ENCODE peak calls at places on chromosomes 13 and 19, in five cellular contexts. X is PC-3, O is WTC11, W is midbrain, R is KBM-7. U is an unnamed sample.

GRCh38 chr19:1027953-1028902 is 1.8 kb downstream of the CNN2 start:
- DNase-seq in X (peak; percentile 55), R (peak; percentile 58), O (peak; percentile 82), W (no peak), U (no peak)

GRCh38 chr13:94384217-94384905 is 95.1 kb downstream of the DCT start:
- DNase-seq in W (no peak), X (no peak), O (no peak), R (no peak), U (no peak)

GRCh38 chr13:83024226-83024625 is 858.0 kb downstream of the SLITRK1 start:
- DNase-seq in X (no peak), R (no peak), W (no peak), O (no peak), U (no peak)

GRCh38 chr13:113917523-113918371 is 53.9 kb upstream of the GAS6 start:
- DNase-seq in W (no peak), X (no peak), O (peak; percentile 7), R (no peak), U (no peak)

GRCh38 chr19:21314676-21315075 is 14.5 kb downstream of the ZNF708 start:
- DNase-seq in R (no peak), X (no peak), W (peak; percentile 36), O (no peak), U (peak; percentile 7)

GRCh38 chr19:49468746-49469447 is 5.1 kb upstream of the FLT3LG start:
- DNase-seq in O (peak; percentile 85), X (peak; percentile 77), W (no peak), R (peak; percentile 53), U (peak; percentile 70)

GRCh38 chr19:7926727-7927604 is 1.0 kb upstream of the CTXN1 start:
- DNase-seq in R (no peak), X (no peak), W (no peak), O (no peak), U (no peak)

GRCh38 chr19:30446844-30447243 is 74.7 kb downstream of the ZNF536 start:
- DNase-seq in O (no peak), R (no peak), W (no peak), X (no peak), U (no peak)

GRCh38 chr19:49019242-49019932 is 2.5 kb upstream of the LHB start:
- DNase-seq in O (peak; percentile 91), W (peak; percentile 12), R (peak; percentile 55), X (peak; percentile 55), U (peak; percentile 28)

U was measured in cerebellar cortex.